ENCODE peak calls at places on chromosomes 5 and 9, in ten cellular contexts. K is fibroblast of mammary gland, O is neural progenitor cell, W is cardiac fibroblast, P is GM12864, I is AG04449, D is Caco-2, F is left ventricle myocardium inferior, V is cardiac muscle cell, R is Calu3. J is an unnamed sample.
A peak's percentile ranks its signal among the peaks of the same experiment; 100 is the strongest.

GRCh38 chr9:90921104-90921503 is 119.5 kb downstream of the SYK start:
- DNase-seq in K (no peak), O (no peak), W (peak; percentile 56), P (no peak), I (no peak), D (no peak), F (peak; percentile 87), V (no peak), R (peak; percentile 10), J (no peak)

GRCh38 chr5:129664336-129664937 is 83.5 kb upstream of the MINAR2 start:
- DNase-seq in K (peak; percentile 65), O (peak; percentile 32), W (peak; percentile 66), P (peak; percentile 19), I (no peak), D (peak; percentile 71), F (no peak), V (peak; percentile 41), R (peak; percentile 78), J (no peak)

GRCh38 chr5:121251954-121252353 is 599.7 kb upstream of the FTMT start:
- DNase-seq in K (peak; percentile 14), O (no peak), W (peak; percentile 64), P (no peak), I (no peak), D (no peak), F (no peak), V (no peak), R (no peak), J (no peak)

GRCh38 chr5:124576848-124577409 is 169.5 kb downstream of the ZNF608 start:
- DNase-seq in K (no peak), O (no peak), W (no peak), P (peak; percentile 33), I (no peak), D (no peak), F (no peak), V (no peak), R (no peak), J (no peak)

GRCh38 chr5:51398875-51399635 is 15.8 kb downstream of the ISL1 start:
- DNase-seq in K (no peak), O (peak; percentile 67), W (no peak), P (no peak), I (no peak), D (no peak), F (no peak), V (peak; percentile 60), R (peak; percentile 30), J (no peak)

GRCh38 chr5:157303667-157304327 is 37.9 kb downstream of the CYFIP2 start:
- DNase-seq in K (no peak), O (peak; percentile 63), W (no peak), P (no peak), I (no peak), D (peak; percentile 26), F (peak; percentile 71), V (peak; percentile 54), R (no peak), J (no peak)

GRCh38 chr5:82004511-82004910 is 32.7 kb downstream of the ATG10 start:
- DNase-seq in K (peak; percentile 87), O (no peak), W (peak; percentile 22), P (no peak), I (no peak), D (no peak), F (no peak), V (no peak), R (no peak), J (no peak)

GRCh38 chr5:139417214-139417613 is 13.3 kb upstream of the SPATA24 start:
- DNase-seq in K (no peak), O (no peak), W (peak; percentile 44), P (no peak), I (no peak), D (no peak), F (no peak), V (peak; percentile 95), R (no peak), J (no peak)

GRCh38 chr9:97470076-97470475 is 31.4 kb upstream of the TMOD1 start:
- DNase-seq in K (no peak), O (peak; percentile 44), W (no peak), P (no peak), I (no peak), D (no peak), F (no peak), V (peak; percentile 38), R (peak; percentile 1), J (no peak)

GRCh38 chr9:119375892-119376291 is 6.7 kb upstream of the BRINP1 start:
- DNase-seq in K (peak; percentile 43), O (peak; percentile 70), W (no peak), P (no peak), I (no peak), D (peak; percentile 44), F (no peak), V (peak; percentile 72), R (no peak), J (peak; percentile 16)

GRCh38 chr9:137195525-137196220 is 4.9 kb downstream of the TPRN start:
- DNase-seq in K (no peak), O (no peak), W (no peak), P (no peak), I (no peak), D (no peak), F (no peak), V (no peak), R (peak; percentile 52), J (no peak)

GRCh38 chr9:76458903-76459690 is at the start of gene GCNT1:
- DNase-seq in K (peak; percentile 82), O (peak; percentile 95), W (peak; percentile 85), P (peak; percentile 66), I (no peak), D (peak; percentile 87), F (peak; percentile 80), V (peak; percentile 89), R (peak; percentile 95), J (peak; percentile 93)

GRCh38 chr9:76456202-76456926 is 2.6 kb upstream of the GCNT1 start:
- DNase-seq in K (peak; percentile 18), O (peak; percentile 40), W (peak; percentile 56), P (no peak), I (no peak), D (peak; percentile 80), F (no peak), V (peak; percentile 14), R (peak; percentile 27), J (peak; percentile 54)

GRCh38 chr9:76464706-76465105 is 5.7 kb downstream of the GCNT1 start:
- DNase-seq in K (no peak), O (no peak), W (peak; percentile 51), P (no peak), I (no peak), D (no peak), F (no peak), V (no peak), R (no peak), J (no peak)

GRCh38 chr9:76463211-76463610 is 4.2 kb downstream of the GCNT1 start:
- DNase-seq in K (no peak), O (no peak), W (no peak), P (no peak), I (no peak), D (no peak), F (no peak), V (no peak), R (no peak), J (no peak)

GRCh38 chr9:76459691-76460635 is 981 bp downstream of the GCNT1 start:
- DNase-seq in K (peak; percentile 66), O (peak; percentile 76), W (peak; percentile 57), P (no peak), I (no peak), D (peak; percentile 20), F (peak; percentile 24), V (peak; percentile 56), R (peak; percentile 45), J (peak; percentile 23)
- TF ChIP-seq CTCF in K (peak; percentile 41), O (peak; percentile 56), W (peak; percentile 51), P (peak; percentile 45), I (peak; percentile 21), D (no peak), F (no peak), V (peak; percentile 45), R (no peak), J (peak; percentile 69)

GRCh38 chr9:84817011-84817410 is 147.5 kb downstream of the NTRK2 start:
- DNase-seq in K (no peak), O (no peak), W (no peak), P (no peak), I (no peak), D (no peak), F (no peak), V (no peak), R (no peak), J (no peak)
- TF ChIP-seq CTCF in K (no peak), O (no peak), W (no peak), P (no peak), I (no peak), D (no peak), F (no peak), V (no peak), R (no peak), J (no peak)

GRCh38 chr5:43007911-43008368 is 32.2 kb downstream of the ANXA2R start:
- DNase-seq in K (peak; percentile 76), O (peak; percentile 85), W (peak; percentile 83), P (peak; percentile 71), I (no peak), D (peak; percentile 76), F (peak; percentile 69), V (peak; percentile 75), R (peak; percentile 34), J (peak; percentile 46)

GRCh38 chr5:43007246-43007910 is 32.7 kb downstream of the ANXA2R start:
- DNase-seq in K (peak; percentile 91), O (peak; percentile 90), W (peak; percentile 96), P (no peak), I (no peak), D (peak; percentile 89), F (peak; percentile 85), V (peak; percentile 83), R (peak; percentile 67), J (peak; percentile 68)

GRCh38 chr5:43008369-43009158 is 31.6 kb downstream of the ANXA2R start:
- DNase-seq in K (peak; percentile 95), O (peak; percentile 93), W (peak; percentile 94), P (peak; percentile 92), I (no peak), D (peak; percentile 94), F (peak; percentile 84), V (peak; percentile 81), R (peak; percentile 92), J (peak; percentile 72)

GRCh38 chr5:43014522-43014921 is 25.6 kb downstream of the ANXA2R start:
- DNase-seq in K (no peak), O (no peak), W (no peak), P (no peak), I (no peak), D (no peak), F (no peak), V (no peak), R (no peak), J (no peak)

GRCh38 chr5:43010956-43011355 is 29.2 kb downstream of the ANXA2R start:
- DNase-seq in K (peak; percentile 35), O (no peak), W (peak; percentile 34), P (no peak), I (no peak), D (no peak), F (no peak), V (no peak), R (no peak), J (no peak)
- TF ChIP-seq CTCF in K (no peak), O (no peak), W (no peak), P (no peak), I (no peak), D (peak; percentile 35), F (no peak), V (no peak), R (peak; percentile 9), J (no peak)

GRCh38 chr5:171592076-171592475 is 172.6 kb downstream of the FGF18 start:
- DNase-seq in K (no peak), O (peak; percentile 0), W (no peak), P (no peak), I (no peak), D (no peak), F (no peak), V (no peak), R (no peak), J (no peak)
- TF ChIP-seq CTCF in K (no peak), O (no peak), W (no peak), P (no peak), I (no peak), D (no peak), F (no peak), V (no peak), R (no peak), J (no peak)